ENCODE peak calls at places on chromosomes 16 and 17, in four cellular contexts. K, D, Y and A are unnamed samples.

GRCh38 chr17:60640503-60640902 is 37.1 kb upstream of the BCAS3 start:
- DNase-seq in D (no peak), Y (no peak), K (peak; percentile 50), A (no peak)

GRCh38 chr16:59527206-59527997 is 793.3 kb upstream of the GOT2 start:
- DNase-seq in K (no peak), D (no peak), Y (no peak), A (no peak)

GRCh38 chr17:12545877-12546513 is 119.7 kb upstream of the MYOCD start:
- DNase-seq in D (peak; percentile 49), K (peak; percentile 41), Y (peak; percentile 19), A (peak; percentile 64)

GRCh38 chr16:2148714-2149629 is 547 bp downstream of the RAB26 start:
- DNase-seq in D (no peak), Y (peak; percentile 57), K (no peak), A (no peak)

GRCh38 chr17:81868674-81869220 is 2.4 kb downstream of the ARHGDIA start:
- DNase-seq in K (peak; percentile 59), D (peak; percentile 53), Y (peak; percentile 61), A (peak; percentile 36)

GRCh38 chr16:70752381-70752780 is 48.6 kb downstream of the VAC14 start:
- DNase-seq in K (no peak), D (no peak), Y (no peak), A (no peak)

GRCh38 chr16:72182976-72183375 is 11.0 kb upstream of the PMFBP1 start:
- DNase-seq in K (no peak), D (no peak), Y (no peak), A (no peak)

GRCh38 chr16:48366165-48367093 is 18.8 kb downstream of the SIAH1 start:
- DNase-seq in Y (no peak), D (peak; percentile 40), K (peak; percentile 79), A (peak; percentile 57)

GRCh38 chr17:75856062-75856681 is 1.0 kb upstream of the WBP2 start:
- DNase-seq in D (no peak), Y (no peak), K (peak; percentile 64), A (peak; percentile 73)

GRCh38 chr17:8807070-8807550 is 7.9 kb upstream of the MFSD6L start:
- DNase-seq in K (no peak), Y (peak; percentile 10), D (no peak), A (no peak)

GRCh38 chr17:33904438-33904837 is 350.6 kb upstream of the CCL2 start:
- DNase-seq in D (no peak), Y (peak; percentile 35), K (no peak), A (no peak)

GRCh38 chr16:73020409-73020884 is 27.5 kb downstream of the ZFHX3 start:
- DNase-seq in Y (peak; percentile 19), K (peak; percentile 92), D (no peak), A (no peak)

DNA sequence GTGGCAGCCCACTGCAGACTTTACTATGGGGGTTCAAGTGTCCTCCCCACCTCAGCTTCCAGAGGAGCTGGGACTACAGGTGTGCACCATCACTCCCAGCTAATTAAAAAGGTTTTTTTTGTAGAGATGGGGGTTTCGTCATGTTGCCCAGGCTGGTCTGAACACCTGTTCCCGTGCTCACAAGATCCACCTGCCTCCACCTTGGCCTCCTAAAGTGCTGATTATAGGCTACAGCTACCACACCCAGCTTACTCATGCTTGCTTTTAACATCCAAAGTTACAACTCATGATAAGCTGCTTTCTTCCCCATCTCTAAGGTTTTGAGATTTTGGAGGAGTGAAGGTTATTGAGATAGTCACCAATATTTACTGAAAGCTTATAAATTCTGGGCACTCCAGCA is 2.6 kb downstream of the NUP88 start:
- DNase-seq in D (no peak), Y (no peak), K (no peak), A (no peak)
- TF ChIP-seq ELF4 in D (no peak), Y (no peak), K (no peak), A (no peak)

DNA sequence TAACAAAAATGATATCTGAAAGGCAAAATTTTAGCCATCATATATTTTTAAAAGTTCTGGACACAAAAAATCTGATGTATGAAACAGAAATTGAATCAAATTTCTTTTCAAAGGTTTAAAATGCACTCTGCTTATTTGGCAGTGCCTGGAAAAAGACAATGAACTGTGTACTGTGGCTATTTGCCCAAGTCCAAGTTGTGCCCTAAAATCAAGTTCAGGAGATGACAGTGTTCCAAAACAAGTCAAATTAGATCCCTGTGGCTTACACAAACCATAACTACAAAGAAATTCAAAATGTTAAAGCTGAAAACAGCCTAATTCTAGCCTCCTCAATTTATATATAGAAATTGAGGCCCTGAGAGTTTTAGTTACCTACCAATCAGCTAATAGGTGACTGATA is 25.6 kb downstream of the CMC2 start:
- DNase-seq in D (no peak), K (no peak), Y (no peak), A (no peak)
- TF ChIP-seq ELF4 in D (no peak), K (no peak), Y (no peak), A (no peak)

DNA sequence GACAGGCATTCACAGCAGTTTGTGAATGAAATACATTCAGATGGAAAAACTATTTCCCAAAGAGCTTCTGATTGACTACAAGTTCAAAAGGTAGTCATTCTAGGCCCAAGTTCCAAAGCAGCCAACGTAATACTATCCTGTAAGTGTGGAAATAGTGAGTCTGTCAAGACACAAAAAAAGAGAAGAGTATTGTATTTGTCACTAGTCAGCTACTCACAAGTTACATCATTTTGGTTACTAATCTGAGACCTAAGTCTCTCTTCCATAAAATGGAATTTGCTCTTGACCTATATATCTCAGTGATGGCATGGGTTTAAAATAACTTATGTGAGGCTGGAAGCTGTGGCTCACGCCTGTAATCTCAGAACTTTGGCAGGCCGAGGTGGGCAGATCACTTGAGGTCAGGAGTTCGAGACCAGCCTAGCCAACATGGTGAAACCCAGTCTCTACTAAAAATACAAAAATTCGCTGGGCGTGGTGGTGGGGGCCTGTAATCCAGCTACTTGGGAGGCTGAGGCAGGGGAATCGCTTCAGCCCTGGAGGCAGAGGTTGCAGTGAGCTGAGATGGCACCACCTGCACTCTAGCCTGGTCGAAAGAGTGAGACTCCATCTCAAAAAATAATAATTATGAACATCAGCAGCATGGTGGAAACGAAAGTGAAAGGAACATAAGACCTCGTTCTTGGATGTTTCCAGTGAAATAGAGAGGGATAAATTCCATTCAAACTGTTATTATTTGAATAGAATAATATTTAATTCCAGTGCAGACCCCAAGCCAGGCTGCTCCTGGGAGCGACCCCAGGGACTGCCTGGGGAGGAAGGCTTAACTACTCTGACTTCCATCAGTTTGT is 2.9 kb downstream of the CMC2 start:
- DNase-seq in Y (no peak), D (no peak), K (no peak), A (no peak)
- TF ChIP-seq ELF4 in Y (no peak), D (no peak), K (no peak), A (no peak)

GRCh38 chr16:46582313-46582712 is 38.9 kb downstream of the SHCBP1 start:
- DNase-seq in Y (no peak), D (no peak), K (no peak), A (no peak)
- TF ChIP-seq ELF4 in Y (no peak), D (no peak), K (no peak), A (no peak)

GRCh38 chr16:86248325-86248905 is 261.9 kb upstream of the FOXF1 start:
- DNase-seq in D (no peak), K (no peak), Y (no peak), A (no peak)

GRCh38 chr16:86249631-86250030 is 260.7 kb upstream of the FOXF1 start:
- DNase-seq in D (no peak), K (no peak), Y (no peak), A (no peak)

GRCh38 chr16:86256995-86257394 is 253.3 kb upstream of the FOXF1 start:
- DNase-seq in K (no peak), D (no peak), Y (no peak), A (no peak)

GRCh38 chr16:86252596-86252995 is 257.7 kb upstream of the FOXF1 start:
- DNase-seq in D (peak; percentile 77), Y (peak; percentile 42), K (no peak), A (peak; percentile 72)

GRCh38 chr16:86251682-86252081 is 258.6 kb upstream of the FOXF1 start:
- DNase-seq in D (no peak), K (no peak), Y (no peak), A (no peak)
- TF ChIP-seq ELF4 in D (no peak), K (no peak), Y (no peak), A (no peak)

GRCh38 chr17:72614476-72614870 is 478.0 kb downstream of the SLC39A11 start:
- DNase-seq in D (no peak), Y (no peak), K (no peak), A (no peak)
- TF ChIP-seq ELF4 in D (no peak), Y (no peak), K (no peak), A (no peak)

GRCh38 chr16:12899529-12900168 is 1.7 kb upstream of the SHISA9 start:
- DNase-seq in K (no peak), D (no peak), Y (no peak), A (no peak)

GRCh38 chr16:12902511-12903324 is 1.3 kb downstream of the SHISA9 start:
- DNase-seq in Y (no peak), D (peak; percentile 63), K (no peak), A (no peak)

GRCh38 chr16:12901597-12902436 is at the start of gene SHISA9:
- DNase-seq in Y (no peak), K (no peak), D (peak; percentile 24), A (no peak)

GRCh38 chr16:12901204-12901596 is 198 bp upstream of the SHISA9 start:
- DNase-seq in K (no peak), D (peak; percentile 86), Y (no peak), A (no peak)

GRCh38 chr16:12900599-12901203 is 697 bp upstream of the SHISA9 start:
- DNase-seq in D (peak; percentile 31), Y (no peak), K (no peak), A (no peak)
- TF ChIP-seq ELF4 in D (no peak), Y (no peak), K (no peak), A (no peak)